ENCODE peak calls at places on chromosome 16, in four cellular contexts. O, B, E and W are unnamed samples.
A peak's percentile ranks its signal among the peaks of the same experiment; 100 is the strongest.

GRCh38 chr16:2689968-2690830 is 7.9 kb downstream of the KCTD5 start:
- DNase-seq in O (no peak), B (no peak), E (peak; percentile 17), W (no peak)

GRCh38 chr16:85017151-85017550 is 5.8 kb upstream of the ZDHHC7 start:
- DNase-seq in O (peak; percentile 23), B (no peak), E (peak; percentile 41), W (no peak)

GRCh38 chr16:2008009-2008526 is 1.6 kb downstream of the ZNF598 start:
- DNase-seq in O (peak; percentile 80), B (no peak), E (no peak), W (no peak)

GRCh38 chr16:15714393-15715172 is 64.5 kb downstream of the NDE1 start:
- DNase-seq in O (no peak), B (no peak), E (no peak), W (no peak)

GRCh38 chr16:23642246-23642774 is 1.0 kb downstream of the DCTN5 start:
- DNase-seq in O (peak; percentile 4), B (no peak), E (no peak), W (no peak)

GRCh38 chr16:57147381-57148191 is 38.3 kb downstream of the PSME3IP1 start:
- DNase-seq in O (peak; percentile 39), B (no peak), E (peak; percentile 43), W (no peak)

GRCh38 chr16:70770291-70770967 is 30.5 kb downstream of the VAC14 start:
- DNase-seq in O (no peak), B (no peak), E (no peak), W (no peak)

GRCh38 chr16:27867122-27868110 is 196.1 kb downstream of the GSG1L start:
- DNase-seq in O (peak; percentile 47), B (peak; percentile 94), E (peak; percentile 50), W (peak; percentile 87)

GRCh38 chr16:58733248-58733670 is 857 bp downstream of the GOT2 start:
- DNase-seq in O (peak; percentile 27), B (no peak), E (no peak), W (no peak)

GRCh38 chr16:66964049-66964448 is 3.0 kb downstream of the CES3 start:
- DNase-seq in O (no peak), B (peak; percentile 36), E (no peak), W (no peak)

GRCh38 chr16:15444264-15444663 is 9.9 kb downstream of the BMERB1 start:
- DNase-seq in O (no peak), B (no peak), E (no peak), W (no peak)

GRCh38 chr16:48321307-48322036 is 63.7 kb downstream of the SIAH1 start:
- DNase-seq in O (peak; percentile 34), B (no peak), E (no peak), W (no peak)

GRCh38 chr16:65244811-65245210 is 122.9 kb upstream of the CDH11 start:
- DNase-seq in O (peak; percentile 4), B (no peak), E (no peak), W (no peak)

GRCh38 chr16:54244061-54244886 is 42.3 kb downstream of the IRX3 start:
- DNase-seq in O (no peak), B (no peak), E (no peak), W (no peak)

GRCh38 chr16:1775846-1776671 is 3.1 kb upstream of the MRPS34 start:
- DNase-seq in O (no peak), B (peak; percentile 27), E (no peak), W (no peak)

GRCh38 chr16:14510939-14511797 is 118.9 kb downstream of the PARN start:
- DNase-seq in O (peak; percentile 54), B (no peak), E (no peak), W (no peak)

GRCh38 chr16:81405702-81406113 is 38.9 kb upstream of the CMIP start:
- DNase-seq in O (peak; percentile 92), B (no peak), E (no peak), W (no peak)

GRCh38 chr16:30637952-30638351 is 12.8 kb upstream of the PRR14 start:
- DNase-seq in O (peak; percentile 42), B (peak; percentile 43), E (no peak), W (no peak)

GRCh38 chr16:85668676-85669424 is 19.9 kb downstream of the GINS2 start:
- DNase-seq in O (no peak), B (no peak), E (no peak), W (no peak)

GRCh38 chr16:87042551-87043272 is 274.5 kb downstream of the C16orf95 start:
- DNase-seq in O (no peak), B (no peak), E (peak; percentile 62), W (no peak)

GRCh38 chr16:52912565-52913173 is 140.0 kb downstream of the CHD9NB start:
- DNase-seq in O (peak; percentile 25), B (peak; percentile 74), E (peak; percentile 43), W (no peak)

GRCh38 chr16:25256821-25257503 is 683 bp downstream of the ZKSCAN2 start:
- DNase-seq in O (peak; percentile 16), B (peak; percentile 48), E (no peak), W (no peak)

DNA sequence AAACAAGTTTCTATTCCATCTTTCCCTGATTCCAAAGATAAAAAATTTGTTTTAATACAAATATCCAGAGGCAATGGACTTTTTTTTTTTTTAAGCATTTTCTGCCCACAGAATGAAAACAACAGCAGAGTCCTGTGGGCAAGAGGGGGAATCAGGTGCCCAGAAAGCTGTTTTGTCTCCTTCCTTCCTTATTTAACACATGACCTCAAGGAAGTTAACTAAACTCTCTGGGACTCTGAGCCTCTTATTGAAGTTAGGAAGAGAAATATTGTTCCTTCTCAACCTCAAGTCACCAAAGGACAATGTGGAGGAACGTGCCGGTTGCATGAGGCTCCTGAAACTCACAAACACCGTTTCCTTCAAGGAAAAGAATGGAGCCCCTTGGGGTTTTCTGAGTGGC is 34.9 kb downstream of the LITAF start:
- DNase-seq in O (no peak), B (no peak), E (no peak), W (no peak)
- TF ChIP-seq CTCF in O (no peak), B (no peak), E (no peak), W (no peak)

GRCh38 chr16:10988164-10988803 is 43.9 kb downstream of the CLEC16A start:
- DNase-seq in O (no peak), B (peak; percentile 21), E (no peak), W (no peak)
- TF ChIP-seq CTCF in O (peak; percentile 42), B (peak; percentile 39), E (peak; percentile 10), W (peak; percentile 37)

GRCh38 chr16:743794-744500 is 3.1 kb upstream of the CIAO3 start:
- DNase-seq in O (no peak), B (peak; percentile 41), E (no peak), W (no peak)
- TF ChIP-seq CTCF in O (no peak), B (peak; percentile 40), E (no peak), W (no peak)

GRCh38 chr16:10972108-10972955 is 28.0 kb downstream of the CLEC16A start:
- DNase-seq in O (no peak), B (no peak), E (no peak), W (no peak)
- TF ChIP-seq CTCF in O (no peak), B (no peak), E (no peak), W (no peak)